ENCODE peak calls at places on chromosomes 2 and 18, in nine cellular contexts. One of them, this sample, is unnamed.

GRCh38 chr2:240184198-240184590 is 43.7 kb upstream of the OTOS start:
- DNase-seq in Peyer's patch: no peak
- DNase-seq in tibial nerve: no peak
- DNase-seq in fibroblast of lung: no peak
- DNase-seq in stomach: no peak
- DNase-seq in progenitor cell of endocrine pancreas: no peak
- DNase-seq in adrenal gland: no peak
- DNase-seq in choroid plexus epithelial cell: no peak
- DNase-seq in fibroblast of mammary gland: no peak
- DNase-seq in this sample: no peak

GRCh38 chr18:24735504-24736243 is 275.2 kb downstream of the HRH4 start:
- DNase-seq in Peyer's patch: no peak
- DNase-seq in tibial nerve: no peak
- DNase-seq in fibroblast of lung: no peak
- DNase-seq in stomach: no peak
- DNase-seq in progenitor cell of endocrine pancreas: no peak
- DNase-seq in adrenal gland: no peak
- DNase-seq in choroid plexus epithelial cell: no peak
- DNase-seq in fibroblast of mammary gland: no peak
- DNase-seq in this sample: no peak

GRCh38 chr2:5473596-5473995 is 218.6 kb upstream of the SOX11 start:
- DNase-seq in Peyer's patch: no peak
- DNase-seq in tibial nerve: no peak
- DNase-seq in fibroblast of lung: no peak
- DNase-seq in stomach: no peak
- DNase-seq in progenitor cell of endocrine pancreas: no peak
- DNase-seq in adrenal gland: no peak
- DNase-seq in choroid plexus epithelial cell: no peak
- DNase-seq in fibroblast of mammary gland: no peak
- DNase-seq in this sample: no peak

GRCh38 chr2:83368916-83369315 is 1090.2 kb downstream of the SUCLG1 start:
- DNase-seq in Peyer's patch: no peak
- DNase-seq in tibial nerve: no peak
- DNase-seq in fibroblast of lung: peak
- DNase-seq in stomach: no peak
- DNase-seq in progenitor cell of endocrine pancreas: no peak
- DNase-seq in adrenal gland: no peak
- DNase-seq in choroid plexus epithelial cell: peak
- DNase-seq in fibroblast of mammary gland: no peak
- DNase-seq in this sample: no peak

GRCh38 chr2:61450144-61450543 is 20.7 kb downstream of the USP34 start:
- DNase-seq in Peyer's patch: no peak
- DNase-seq in tibial nerve: no peak
- DNase-seq in fibroblast of lung: peak
- DNase-seq in stomach: no peak
- DNase-seq in progenitor cell of endocrine pancreas: no peak
- DNase-seq in adrenal gland: no peak
- DNase-seq in choroid plexus epithelial cell: peak
- DNase-seq in fibroblast of mammary gland: peak
- DNase-seq in this sample: no peak

GRCh38 chr2:187884003-187884402 is 329.8 kb upstream of the TFPI start:
- DNase-seq in Peyer's patch: no peak
- DNase-seq in tibial nerve: no peak
- DNase-seq in fibroblast of lung: no peak
- DNase-seq in stomach: no peak
- DNase-seq in progenitor cell of endocrine pancreas: no peak
- DNase-seq in adrenal gland: no peak
- DNase-seq in choroid plexus epithelial cell: no peak
- DNase-seq in fibroblast of mammary gland: no peak
- DNase-seq in this sample: no peak

GRCh38 chr2:240628507-240629418 is 3.5 kb downstream of the GPR35 start:
- DNase-seq in Peyer's patch: peak
- DNase-seq in tibial nerve: no peak
- DNase-seq in fibroblast of lung: no peak
- DNase-seq in stomach: no peak
- DNase-seq in progenitor cell of endocrine pancreas: no peak
- DNase-seq in adrenal gland: peak
- DNase-seq in choroid plexus epithelial cell: no peak
- DNase-seq in fibroblast of mammary gland: no peak
- DNase-seq in this sample: peak

GRCh38 chr18:22168360-22168921 is 948 bp upstream of the GATA6 start:
- DNase-seq in Peyer's patch: peak
- DNase-seq in tibial nerve: no peak
- DNase-seq in fibroblast of lung: no peak
- DNase-seq in stomach: peak
- DNase-seq in progenitor cell of endocrine pancreas: no peak
- DNase-seq in adrenal gland: peak
- DNase-seq in choroid plexus epithelial cell: no peak
- DNase-seq in fibroblast of mammary gland: no peak
- DNase-seq in this sample: no peak

GRCh38 chr2:216222650-216223352 is 113.7 kb downstream of the XRCC5 start:
- DNase-seq in Peyer's patch: no peak
- DNase-seq in tibial nerve: no peak
- DNase-seq in fibroblast of lung: peak
- DNase-seq in stomach: no peak
- DNase-seq in progenitor cell of endocrine pancreas: no peak
- DNase-seq in adrenal gland: no peak
- DNase-seq in choroid plexus epithelial cell: peak
- DNase-seq in fibroblast of mammary gland: peak
- DNase-seq in this sample: no peak

GRCh38 chr18:22689711-22690110 is 243.4 kb upstream of the RBBP8 start:
- DNase-seq in Peyer's patch: no peak
- DNase-seq in tibial nerve: no peak
- DNase-seq in fibroblast of lung: no peak
- DNase-seq in stomach: no peak
- DNase-seq in progenitor cell of endocrine pancreas: no peak
- DNase-seq in adrenal gland: no peak
- DNase-seq in choroid plexus epithelial cell: no peak
- DNase-seq in fibroblast of mammary gland: no peak
- DNase-seq in this sample: no peak

GRCh38 chr2:237996041-237996593 is 29.3 kb downstream of the UBE2F start:
- DNase-seq in Peyer's patch: no peak
- DNase-seq in tibial nerve: no peak
- DNase-seq in fibroblast of lung: peak
- DNase-seq in stomach: no peak
- DNase-seq in progenitor cell of endocrine pancreas: no peak
- DNase-seq in adrenal gland: no peak
- DNase-seq in choroid plexus epithelial cell: peak
- DNase-seq in fibroblast of mammary gland: peak
- DNase-seq in this sample: no peak

GRCh38 chr2:16613475-16613874 is 52.2 kb downstream of the CYRIA start:
- DNase-seq in Peyer's patch: no peak
- DNase-seq in tibial nerve: no peak
- DNase-seq in fibroblast of lung: peak
- DNase-seq in stomach: no peak
- DNase-seq in progenitor cell of endocrine pancreas: no peak
- DNase-seq in adrenal gland: no peak
- DNase-seq in choroid plexus epithelial cell: peak
- DNase-seq in fibroblast of mammary gland: peak
- DNase-seq in this sample: no peak

GRCh38 chr2:174535757-174536703 is 49.2 kb upstream of the GPR155 start:
- DNase-seq in Peyer's patch: no peak
- DNase-seq in tibial nerve: no peak
- DNase-seq in fibroblast of lung: no peak
- DNase-seq in stomach: no peak
- DNase-seq in progenitor cell of endocrine pancreas: no peak
- DNase-seq in adrenal gland: no peak
- DNase-seq in choroid plexus epithelial cell: no peak
- DNase-seq in fibroblast of mammary gland: no peak
- DNase-seq in this sample: no peak

GRCh38 chr2:238501311-238501710 is 74.6 kb downstream of the ASB1 start:
- DNase-seq in Peyer's patch: no peak
- DNase-seq in tibial nerve: no peak
- DNase-seq in fibroblast of lung: no peak
- DNase-seq in stomach: peak
- DNase-seq in progenitor cell of endocrine pancreas: no peak
- DNase-seq in adrenal gland: no peak
- DNase-seq in choroid plexus epithelial cell: no peak
- DNase-seq in fibroblast of mammary gland: no peak
- DNase-seq in this sample: no peak

GRCh38 chr18:3747176-3747973 is 297.4 kb downstream of the TGIF1 start:
- DNase-seq in Peyer's patch: no peak
- DNase-seq in tibial nerve: peak
- DNase-seq in fibroblast of lung: peak
- DNase-seq in stomach: no peak
- DNase-seq in progenitor cell of endocrine pancreas: no peak
- DNase-seq in adrenal gland: peak
- DNase-seq in choroid plexus epithelial cell: peak
- DNase-seq in fibroblast of mammary gland: peak
- DNase-seq in this sample: no peak

GRCh38 chr18:22471546-22472131 is 53.9 kb upstream of the CTAGE1 start:
- DNase-seq in Peyer's patch: no peak
- DNase-seq in tibial nerve: no peak
- DNase-seq in fibroblast of lung: peak
- DNase-seq in stomach: peak
- DNase-seq in progenitor cell of endocrine pancreas: no peak
- DNase-seq in adrenal gland: peak
- DNase-seq in choroid plexus epithelial cell: peak
- DNase-seq in fibroblast of mammary gland: peak
- DNase-seq in this sample: no peak

GRCh38 chr2:107358362-107358761 is 468.3 kb upstream of the RGPD4 start:
- DNase-seq in Peyer's patch: no peak
- DNase-seq in tibial nerve: no peak
- DNase-seq in fibroblast of lung: no peak
- DNase-seq in stomach: no peak
- DNase-seq in progenitor cell of endocrine pancreas: no peak
- DNase-seq in adrenal gland: no peak
- DNase-seq in choroid plexus epithelial cell: no peak
- DNase-seq in fibroblast of mammary gland: no peak
- DNase-seq in this sample: no peak

GRCh38 chr2:133755515-133756311 is 187.4 kb upstream of the NCKAP5 start:
- DNase-seq in Peyer's patch: no peak
- DNase-seq in tibial nerve: peak
- DNase-seq in fibroblast of lung: peak
- DNase-seq in stomach: no peak
- DNase-seq in progenitor cell of endocrine pancreas: no peak
- DNase-seq in adrenal gland: no peak
- DNase-seq in choroid plexus epithelial cell: peak
- DNase-seq in fibroblast of mammary gland: peak
- DNase-seq in this sample: no peak

GRCh38 chr2:236663671-236664101 is 94.1 kb downstream of the ACKR3 start:
- DNase-seq in Peyer's patch: no peak
- DNase-seq in tibial nerve: peak
- DNase-seq in fibroblast of lung: peak
- DNase-seq in stomach: no peak
- DNase-seq in progenitor cell of endocrine pancreas: no peak
- DNase-seq in adrenal gland: no peak
- DNase-seq in choroid plexus epithelial cell: no peak
- DNase-seq in fibroblast of mammary gland: peak
- DNase-seq in this sample: no peak

GRCh38 chr18:48534364-48534763 is 4.5 kb upstream of the CTIF start:
- DNase-seq in Peyer's patch: no peak
- DNase-seq in tibial nerve: no peak
- DNase-seq in fibroblast of lung: peak
- DNase-seq in stomach: no peak
- DNase-seq in progenitor cell of endocrine pancreas: no peak
- DNase-seq in adrenal gland: peak
- DNase-seq in choroid plexus epithelial cell: peak
- DNase-seq in fibroblast of mammary gland: peak
- DNase-seq in this sample: no peak

GRCh38 chr2:98583516-98583865 is 24.8 kb downstream of the COA5 start:
- DNase-seq in Peyer's patch: no peak
- DNase-seq in tibial nerve: no peak
- DNase-seq in fibroblast of lung: no peak
- DNase-seq in stomach: no peak
- DNase-seq in progenitor cell of endocrine pancreas: no peak
- DNase-seq in adrenal gland: no peak
- DNase-seq in choroid plexus epithelial cell: no peak
- DNase-seq in fibroblast of mammary gland: no peak
- DNase-seq in this sample: no peak
- TF ChIP-seq CTCF in Peyer's patch: no peak
- TF ChIP-seq CTCF in tibial nerve: no peak
- TF ChIP-seq CTCF in fibroblast of lung: no peak
- TF ChIP-seq CTCF in stomach: no peak
- TF ChIP-seq CTCF in progenitor cell of endocrine pancreas: no peak
- TF ChIP-seq CTCF in adrenal gland: no peak
- TF ChIP-seq CTCF in choroid plexus epithelial cell: no peak
- TF ChIP-seq CTCF in fibroblast of mammary gland: no peak
- TF ChIP-seq CTCF in this sample: no peak

GRCh38 chr2:227597993-227598392 is 700 bp upstream of the SCYGR2 start:
- DNase-seq in Peyer's patch: no peak
- DNase-seq in tibial nerve: no peak
- DNase-seq in fibroblast of lung: peak
- DNase-seq in stomach: no peak
- DNase-seq in progenitor cell of endocrine pancreas: no peak
- DNase-seq in adrenal gland: no peak
- DNase-seq in choroid plexus epithelial cell: peak
- DNase-seq in fibroblast of mammary gland: no peak
- DNase-seq in this sample: no peak
- TF ChIP-seq CTCF in Peyer's patch: no peak
- TF ChIP-seq CTCF in tibial nerve: no peak
- TF ChIP-seq CTCF in fibroblast of lung: no peak
- TF ChIP-seq CTCF in stomach: no peak
- TF ChIP-seq CTCF in progenitor cell of endocrine pancreas: no peak
- TF ChIP-seq CTCF in adrenal gland: no peak
- TF ChIP-seq CTCF in choroid plexus epithelial cell: no peak
- TF ChIP-seq CTCF in fibroblast of mammary gland: no peak
- TF ChIP-seq CTCF in this sample: no peak

GRCh38 chr2:160936407-160936806 is 223.8 kb upstream of the TANK start:
- DNase-seq in Peyer's patch: no peak
- DNase-seq in tibial nerve: no peak
- DNase-seq in fibroblast of lung: no peak
- DNase-seq in stomach: no peak
- DNase-seq in progenitor cell of endocrine pancreas: no peak
- DNase-seq in adrenal gland: no peak
- DNase-seq in choroid plexus epithelial cell: no peak
- DNase-seq in fibroblast of mammary gland: no peak
- DNase-seq in this sample: no peak
- TF ChIP-seq CTCF in Peyer's patch: no peak
- TF ChIP-seq CTCF in tibial nerve: no peak
- TF ChIP-seq CTCF in fibroblast of lung: no peak
- TF ChIP-seq CTCF in stomach: no peak
- TF ChIP-seq CTCF in progenitor cell of endocrine pancreas: no peak
- TF ChIP-seq CTCF in adrenal gland: no peak
- TF ChIP-seq CTCF in choroid plexus epithelial cell: no peak
- TF ChIP-seq CTCF in fibroblast of mammary gland: no peak
- TF ChIP-seq CTCF in this sample: no peak

DNA sequence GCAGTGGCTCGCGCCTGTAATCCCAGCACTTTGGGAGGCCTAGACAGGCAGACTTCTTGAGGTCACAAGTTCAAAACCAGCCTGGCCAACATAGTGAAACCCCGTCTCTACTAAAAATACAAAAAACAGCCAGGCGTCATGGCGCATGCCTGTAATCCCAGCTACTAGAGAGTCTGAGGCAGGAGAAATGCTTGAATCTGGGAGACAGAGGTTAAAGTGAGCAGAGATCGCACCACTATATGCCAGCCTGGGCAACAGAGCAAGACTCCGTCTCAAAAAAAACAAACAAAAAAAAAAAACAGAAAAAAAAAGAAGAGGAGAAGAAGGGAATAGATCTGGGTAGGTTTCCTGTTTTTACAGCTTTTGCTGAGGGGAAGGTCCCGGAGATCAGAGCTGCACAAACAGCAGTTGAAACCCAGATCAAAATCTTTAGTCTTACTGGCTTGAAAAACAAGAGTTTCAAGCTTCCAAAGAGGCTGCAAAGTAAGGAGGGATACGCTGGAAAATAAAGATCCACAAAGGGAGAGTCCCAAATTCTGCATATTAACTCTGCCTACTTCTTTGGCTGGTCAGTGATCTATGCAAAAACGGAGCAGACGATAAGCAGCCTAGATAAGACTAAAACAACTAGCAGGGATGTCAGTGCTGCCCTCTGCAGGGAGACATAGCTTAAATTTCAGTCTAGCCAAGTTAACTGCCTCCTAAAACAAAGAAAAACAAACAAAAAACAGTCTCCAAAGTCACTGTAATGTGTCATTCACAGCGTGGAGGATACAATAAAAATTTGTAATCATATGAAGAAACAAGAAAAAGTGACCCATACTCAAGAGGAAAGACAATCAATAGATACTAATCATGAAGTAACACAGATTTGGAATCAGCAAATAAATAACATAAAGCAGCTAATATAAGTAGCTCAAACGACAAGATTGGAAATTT is 74.1 kb downstream of the TLK1 start:
- DNase-seq in Peyer's patch: no peak
- DNase-seq in tibial nerve: peak
- DNase-seq in fibroblast of lung: peak
- DNase-seq in stomach: peak
- DNase-seq in progenitor cell of endocrine pancreas: no peak
- DNase-seq in adrenal gland: peak
- DNase-seq in choroid plexus epithelial cell: peak
- DNase-seq in fibroblast of mammary gland: peak
- DNase-seq in this sample: no peak
- TF ChIP-seq CTCF in Peyer's patch: peak
- TF ChIP-seq CTCF in tibial nerve: peak
- TF ChIP-seq CTCF in fibroblast of lung: peak
- TF ChIP-seq CTCF in stomach: peak
- TF ChIP-seq CTCF in progenitor cell of endocrine pancreas: peak
- TF ChIP-seq CTCF in adrenal gland: peak
- TF ChIP-seq CTCF in choroid plexus epithelial cell: peak
- TF ChIP-seq CTCF in fibroblast of mammary gland: peak
- TF ChIP-seq CTCF in this sample: peak